ENCODE peak calls at places on chromosome 9, in six cellular contexts. R is aorta; Z is adrenal gland; K is esophagus squamous epithelium; T is mesenchymal stem cell; I is CD8-positive, alpha-beta memory T cell. G is an unnamed sample.

GRCh38 chr9:91185193-91185886 is 176.4 kb downstream of the AUH start:
- DNase-seq in R (no peak), Z (no peak), K (no peak), T (no peak), I (no peak), G (no peak)

GRCh38 chr9:122099271-122099869 is 6.3 kb upstream of the TTLL11 start:
- DNase-seq in R (peak; percentile 87), Z (peak; percentile 94), K (peak; percentile 20), T (peak; percentile 65), I (peak; percentile 69), G (peak; percentile 93)

GRCh38 chr9:115593587-115594091 is 475.7 kb upstream of the TNC start:
- DNase-seq in R (no peak), Z (peak; percentile 8), K (no peak), T (peak; percentile 74), I (no peak), G (no peak)

GRCh38 chr9:98075332-98075805 is 18.8 kb downstream of the NANS start:
- DNase-seq in R (no peak), Z (peak; percentile 33), K (no peak), T (peak; percentile 68), I (no peak), G (no peak)

GRCh38 chr9:98488578-98489312 is 220.0 kb downstream of the GABBR2 start:
- DNase-seq in R (no peak), Z (no peak), K (no peak), T (peak; percentile 90), I (no peak), G (no peak)

GRCh38 chr9:93536874-93537273 is 39.5 kb upstream of the PHF2 start:
- DNase-seq in R (no peak), Z (no peak), K (no peak), T (no peak), I (no peak), G (no peak)

GRCh38 chr9:89928521-89929275 is 323.9 kb downstream of the GADD45G start:
- DNase-seq in R (no peak), Z (no peak), K (no peak), T (no peak), I (no peak), G (no peak)

GRCh38 chr9:114545055-114545454 is 39.8 kb upstream of the WHRN start:
- DNase-seq in R (no peak), Z (no peak), K (no peak), T (no peak), I (no peak), G (no peak)

GRCh38 chr9:3578786-3579185 is 53.0 kb upstream of the RFX3 start:
- DNase-seq in R (no peak), Z (peak; percentile 9), K (no peak), T (peak; percentile 55), I (no peak), G (no peak)

GRCh38 chr9:81529556-81530193 is 159.7 kb downstream of the TLE1 start:
- DNase-seq in R (peak; percentile 55), Z (peak; percentile 39), K (no peak), T (peak; percentile 68), I (no peak), G (no peak)

GRCh38 chr9:80899208-80899607 is 790.1 kb downstream of the TLE1 start:
- DNase-seq in R (no peak), Z (no peak), K (no peak), T (no peak), I (no peak), G (no peak)

GRCh38 chr9:32918628-32919027 is 82.8 kb downstream of the APTX start:
- DNase-seq in R (no peak), Z (no peak), K (no peak), T (no peak), I (no peak), G (no peak)

GRCh38 chr9:113572076-113572861 is 108.7 kb downstream of the RGS3 start:
- DNase-seq in R (no peak), Z (peak; percentile 39), K (no peak), T (no peak), I (no peak), G (peak; percentile 46)

GRCh38 chr9:89698606-89699005 is 93.8 kb downstream of the GADD45G start:
- DNase-seq in R (no peak), Z (no peak), K (no peak), T (no peak), I (no peak), G (no peak)

GRCh38 chr9:135230386-135230765 is 142.9 kb downstream of the OLFM1 start:
- DNase-seq in R (peak; percentile 37), Z (no peak), K (no peak), T (no peak), I (no peak), G (peak; percentile 35)

GRCh38 chr9:90966475-90967150 is 165.0 kb downstream of the SYK start:
- DNase-seq in R (no peak), Z (no peak), K (no peak), T (peak; percentile 36), I (no peak), G (no peak)

GRCh38 chr9:131856105-131856504 is 116.2 kb upstream of the RAPGEF1 start:
- DNase-seq in R (no peak), Z (no peak), K (no peak), T (no peak), I (no peak), G (no peak)

GRCh38 chr9:110187126-110187525 is 20.8 kb downstream of the C9orf152 start:
- DNase-seq in R (no peak), Z (no peak), K (no peak), T (no peak), I (no peak), G (no peak)

GRCh38 chr9:37408933-37409710 is 13.4 kb upstream of the GRHPR start:
- DNase-seq in R (peak; percentile 42), Z (no peak), K (peak; percentile 56), T (no peak), I (no peak), G (peak; percentile 68)

GRCh38 chr9:133975511-133975910 is 16.6 kb downstream of the VAV2 start:
- DNase-seq in R (peak; percentile 9), Z (no peak), K (no peak), T (no peak), I (no peak), G (no peak)

GRCh38 chr9:133973111-133973790 is 18.9 kb downstream of the VAV2 start:
- DNase-seq in R (peak; percentile 31), Z (no peak), K (no peak), T (no peak), I (no peak), G (peak; percentile 62)

GRCh38 chr9:133976191-133976861 is 15.8 kb downstream of the VAV2 start:
- DNase-seq in R (peak; percentile 9), Z (no peak), K (no peak), T (no peak), I (no peak), G (peak; percentile 43)

GRCh38 chr9:133973791-133974630 is 18.1 kb downstream of the VAV2 start:
- DNase-seq in R (peak; percentile 27), Z (peak; percentile 41), K (no peak), T (no peak), I (no peak), G (peak; percentile 92)

GRCh38 chr9:133974631-133975341 is 17.3 kb downstream of the VAV2 start:
- DNase-seq in R (peak; percentile 10), Z (peak; percentile 96), K (no peak), T (no peak), I (no peak), G (peak; percentile 52)
- H3K27ac ChIP-seq in R (no peak overlapping the region), Z (peak overlapping the region; percentile 75), K (no peak overlapping the region), T (no peak overlapping the region), I (no peak overlapping the region), G (peak overlapping the region; percentile 27)

DNA sequence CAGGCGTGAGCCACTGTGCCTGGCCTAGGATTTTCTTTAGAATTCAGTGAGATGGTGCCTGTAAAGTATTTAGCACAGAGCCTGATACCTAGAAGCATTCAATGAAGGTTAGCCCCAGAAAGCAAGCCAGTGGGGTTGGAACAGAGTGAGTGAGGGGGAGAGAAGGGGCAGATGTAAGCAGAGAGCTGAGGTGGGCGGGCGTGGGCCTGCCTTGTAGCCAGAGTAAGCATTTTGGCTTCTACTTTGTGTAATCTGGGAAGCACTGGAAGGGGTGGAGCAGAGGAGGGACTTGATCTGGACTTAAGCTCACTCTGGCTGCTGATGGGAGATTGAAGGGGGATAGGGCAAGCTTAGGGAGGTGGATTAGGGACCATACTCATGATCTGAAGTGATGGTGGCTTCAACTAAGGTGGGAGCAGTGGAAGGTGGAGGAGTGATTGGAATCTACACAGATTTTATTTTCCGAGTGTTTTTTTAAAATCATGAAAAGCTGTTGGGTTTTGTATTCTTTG is 2.6 kb downstream of the EXOSC2 start:
- DNase-seq in R (no peak), Z (no peak), K (no peak), T (no peak), I (no peak), G (no peak)
- H3K36me3 ChIP-seq in R (peaks cover 7% of the 10 kb centered on the region), Z (no peaks in the 10 kb centered on the region), K (peaks cover 30% of the 10 kb centered on the region), T (peaks cover 24% of the 10 kb centered on the region), I (peaks cover 33% of the 10 kb centered on the region), G (peaks cover 12% of the 10 kb centered on the region)

DNA sequence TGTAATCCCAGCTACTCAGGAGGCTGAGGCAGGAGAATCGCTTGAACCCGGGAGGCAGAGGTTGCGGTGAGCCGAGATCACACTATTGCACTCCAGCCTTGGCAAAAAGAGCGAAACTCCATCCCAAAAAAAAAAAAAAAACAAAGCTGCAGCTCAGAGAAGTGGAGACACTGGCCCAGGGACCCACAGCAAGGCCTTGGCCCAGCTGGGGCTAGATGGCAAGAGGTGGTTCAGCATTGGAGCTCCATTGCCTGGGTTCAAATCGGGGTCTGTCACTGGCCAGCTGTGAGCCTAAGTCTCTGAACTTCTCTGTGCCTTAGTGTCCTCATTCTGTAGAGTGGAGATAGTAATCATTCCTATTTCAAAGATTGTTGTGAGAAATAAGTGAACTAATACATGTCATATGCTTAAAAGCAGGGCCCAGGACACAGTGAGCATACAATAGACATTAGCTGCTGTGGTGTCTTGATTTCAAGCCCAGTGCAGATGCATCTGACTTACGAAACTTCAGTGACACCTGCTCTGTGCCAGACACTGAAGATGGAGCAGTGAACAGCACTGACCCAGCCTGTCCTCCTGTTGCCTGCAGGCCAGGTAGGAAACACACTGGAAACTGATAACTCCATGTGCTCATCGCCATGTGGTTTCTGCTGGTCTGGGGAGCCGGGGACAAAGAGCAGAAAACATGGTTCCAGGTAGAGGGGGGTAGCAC is 127.7 kb downstream of the C9orf50 start:
- DNase-seq in R (no peak), Z (no peak), K (no peak), T (no peak), I (no peak), G (no peak)
- H3K4me1 ChIP-seq in R (no peaks in the 10 kb centered on the region), Z (peaks cover 61% of the 10 kb centered on the region), K (peaks cover 68% of the 10 kb centered on the region), T (peaks cover 67% of the 10 kb centered on the region), I (peaks cover 47% of the 10 kb centered on the region), G (peaks cover 44% of the 10 kb centered on the region)

GRCh38 chr9:130668196-130668595 is 3.8 kb downstream of the PRDM12 start:
- DNase-seq in R (no peak), Z (no peak), K (no peak), T (no peak), I (no peak), G (no peak)

GRCh38 chr9:130668694-130669093 is 4.3 kb downstream of the PRDM12 start:
- DNase-seq in R (no peak), Z (no peak), K (no peak), T (no peak), I (no peak), G (no peak)

GRCh38 chr9:130672466-130672865 is 8.1 kb downstream of the PRDM12 start:
- DNase-seq in R (no peak), Z (no peak), K (no peak), T (no peak), I (no peak), G (no peak)

GRCh38 chr9:130670644-130671043 is 6.2 kb downstream of the PRDM12 start:
- DNase-seq in R (no peak), Z (no peak), K (no peak), T (no peak), I (no peak), G (no peak)

DNA sequence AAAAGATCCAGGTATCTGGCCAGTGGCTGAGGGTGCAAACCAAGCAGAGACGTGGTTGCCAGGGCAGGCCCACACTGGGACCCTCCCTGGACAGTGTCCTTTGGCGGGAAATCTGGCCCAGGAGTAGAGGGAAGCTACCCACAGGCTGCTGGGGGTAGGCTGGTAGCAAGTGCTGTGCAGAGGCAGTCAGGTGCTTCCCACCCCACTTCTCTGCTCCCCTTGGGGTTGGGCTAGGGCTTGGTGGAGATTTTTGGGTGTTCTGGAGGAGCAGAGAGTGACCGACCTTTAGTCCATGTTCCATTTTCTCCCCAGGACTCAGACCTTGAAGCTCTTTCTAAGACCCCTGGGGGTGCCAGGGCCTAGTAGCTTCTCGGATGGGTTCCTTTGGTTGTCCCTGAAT is 5.6 kb downstream of the PRDM12 start:
- DNase-seq in R (no peak), Z (no peak), K (no peak), T (no peak), I (no peak), G (no peak)
- H3K27ac ChIP-seq in R (no peak overlapping the region), Z (no peak overlapping the region), K (no peak overlapping the region), T (no peak overlapping the region), I (no peak overlapping the region), G (no peak overlapping the region)

G was measured in kidney.